ENCODE peak calls at places on chromosomes 11 and 22, in five cellular contexts. Z is H1, H is HCT116, V is K562, J is HepG2. E is an unnamed sample.

GRCh38 chr22:47017245-47017644 is 254.8 kb downstream of the TBC1D22A start:
- DNase-seq in H (no peak), V (no peak), Z (no peak), J (no peak), E (no peak)

GRCh38 chr11:2102132-2102882 is 36.9 kb downstream of the IGF2 start:
- DNase-seq in V (no peak), J (peak; percentile 71), H (no peak), Z (no peak), E (no peak)

GRCh38 chr22:50059185-50059880 is 1.2 kb upstream of the TTLL8 start:
- DNase-seq in H (no peak), J (peak; percentile 24), Z (peak; percentile 27), V (peak; percentile 66), E (no peak)

GRCh38 chr11:128323381-128323780 is 264.0 kb downstream of the ETS1 start:
- DNase-seq in H (no peak), V (no peak), Z (no peak), J (no peak), E (no peak)

GRCh38 chr11:102929966-102930365 is 25.6 kb downstream of the MMP13 start:
- DNase-seq in Z (no peak), V (no peak), H (no peak), J (no peak), E (no peak)

GRCh38 chr22:48333816-48334735 is 1493.6 kb downstream of the BRD1 start:
- DNase-seq in J (no peak), Z (no peak), H (no peak), V (no peak), E (no peak)

GRCh38 chr22:27443315-27443714 is 358.2 kb downstream of the MN1 start:
- DNase-seq in V (no peak), Z (no peak), H (no peak), J (no peak), E (no peak)

GRCh38 chr11:57704932-57705331 is 7.1 kb downstream of the MED19 start:
- DNase-seq in H (no peak), V (no peak), J (no peak), Z (no peak), E (no peak)

GRCh38 chr11:86608251-86608799 is 64.1 kb downstream of the ME3 start:
- DNase-seq in H (peak; percentile 67), V (peak; percentile 74), Z (no peak), J (peak; percentile 60), E (peak; percentile 21)

DNA sequence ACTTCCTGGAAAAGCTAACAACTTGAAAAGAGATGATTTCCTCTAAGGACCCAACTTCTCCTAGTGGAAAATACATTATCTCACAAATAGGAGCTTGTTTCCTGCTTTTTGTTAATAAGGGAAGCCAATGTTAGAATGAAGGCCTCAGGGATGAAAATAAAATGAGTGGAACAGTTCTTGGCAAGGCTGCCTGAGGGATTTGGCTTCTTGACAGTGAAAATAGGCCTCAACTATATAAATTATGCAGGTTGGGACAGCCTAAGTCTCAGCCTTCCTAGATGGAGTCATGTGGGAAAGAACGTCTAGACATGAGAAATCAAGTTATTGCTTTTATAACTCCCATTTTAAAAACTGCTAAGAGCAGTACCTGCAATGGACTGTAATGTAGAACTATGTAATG is 92.8 kb upstream of the FIBIN start:
- DNase-seq in Z (no peak), J (no peak), H (no peak), V (no peak), E (no peak)
- TF ChIP-seq SRF in Z (no peak), J (no peak), H (no peak), V (no peak), E (no peak)

GRCh38 chr11:95443386-95443785 is 212.4 kb upstream of the SESN3 start:
- DNase-seq in V (peak; percentile 11), Z (no peak), J (peak; percentile 5), H (no peak), E (peak; percentile 48)
- TF ChIP-seq SRF in V (peak; percentile 33), Z (no peak), J (no peak), H (no peak), E (peak; percentile 26)

GRCh38 chr11:35608502-35608901 is 9.8 kb upstream of the FJX1 start:
- DNase-seq in J (no peak), Z (no peak), V (no peak), H (no peak), E (no peak)

GRCh38 chr11:35602979-35603378 is 15.3 kb upstream of the FJX1 start:
- DNase-seq in V (no peak), Z (no peak), J (no peak), H (no peak), E (no peak)

GRCh38 chr11:35609656-35610055 is 8.6 kb upstream of the FJX1 start:
- DNase-seq in H (no peak), J (no peak), V (no peak), Z (no peak), E (no peak)

GRCh38 chr11:35602160-35602793 is 16.0 kb upstream of the FJX1 start:
- DNase-seq in H (no peak), J (no peak), Z (no peak), V (no peak), E (no peak)

GRCh38 chr11:35605691-35606090 is 12.6 kb upstream of the FJX1 start:
- DNase-seq in Z (no peak), H (no peak), J (no peak), V (no peak), E (no peak)
- TF ChIP-seq SRF in Z (no peak), H (no peak), J (no peak), V (no peak), E (no peak)

GRCh38 chr11:9462172-9462799 is 1.5 kb downstream of the ZNF143 start:
- DNase-seq in V (no peak), Z (no peak), J (no peak), H (no peak), E (no peak)

GRCh38 chr11:9460322-9461067 is at the start of gene ZNF143:
- DNase-seq in H (peak; percentile 100), J (peak; percentile 99), Z (peak; percentile 100), V (peak; percentile 90), E (peak; percentile 99)

GRCh38 chr11:9461760-9462134 is 935 bp downstream of the ZNF143 start:
- DNase-seq in V (no peak), J (peak; percentile 12), Z (no peak), H (no peak), E (no peak)

GRCh38 chr11:9461068-9461759 is 402 bp downstream of the ZNF143 start:
- DNase-seq in Z (no peak), V (peak; percentile 84), J (peak; percentile 84), H (no peak), E (peak; percentile 69)

DNA sequence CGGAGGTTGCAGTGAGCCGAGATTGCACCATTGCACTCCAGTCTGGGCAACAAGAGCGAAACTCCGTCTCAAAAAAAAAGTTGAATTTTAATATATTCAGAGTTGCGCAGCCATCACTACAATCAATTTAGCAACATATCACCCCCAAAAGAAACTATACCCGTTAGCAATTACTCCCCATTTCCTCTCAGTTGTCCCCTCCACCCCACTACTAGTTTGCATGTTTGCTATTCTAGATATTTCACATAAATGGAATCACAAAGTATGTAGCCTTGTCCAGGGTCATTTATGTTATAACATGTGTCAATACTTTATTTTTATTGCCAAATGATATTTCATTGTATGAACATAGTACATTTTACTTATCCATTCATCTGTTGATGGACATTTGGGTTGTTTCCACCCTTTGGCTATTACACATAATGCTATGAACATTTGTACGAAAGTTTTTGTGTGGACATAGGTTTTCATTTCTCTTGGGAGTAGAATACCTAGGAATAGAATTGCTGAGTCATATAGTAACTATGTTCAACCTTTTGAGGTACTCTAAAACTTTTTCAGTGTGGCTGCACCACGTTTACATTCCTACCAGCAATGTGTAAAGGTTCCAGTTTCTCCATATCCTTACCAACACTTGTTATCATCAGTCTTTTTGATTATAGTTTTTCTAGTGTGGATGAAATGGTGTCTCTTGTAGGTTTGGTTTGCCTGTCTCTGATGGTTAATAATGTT is 2.2 kb downstream of the ZNF143 start:
- DNase-seq in J (peak; percentile 32), V (no peak), H (no peak), Z (no peak), E (peak; percentile 59)
- TF ChIP-seq SRF in J (no peak), V (no peak), H (no peak), Z (no peak), E (no peak)

DNA sequence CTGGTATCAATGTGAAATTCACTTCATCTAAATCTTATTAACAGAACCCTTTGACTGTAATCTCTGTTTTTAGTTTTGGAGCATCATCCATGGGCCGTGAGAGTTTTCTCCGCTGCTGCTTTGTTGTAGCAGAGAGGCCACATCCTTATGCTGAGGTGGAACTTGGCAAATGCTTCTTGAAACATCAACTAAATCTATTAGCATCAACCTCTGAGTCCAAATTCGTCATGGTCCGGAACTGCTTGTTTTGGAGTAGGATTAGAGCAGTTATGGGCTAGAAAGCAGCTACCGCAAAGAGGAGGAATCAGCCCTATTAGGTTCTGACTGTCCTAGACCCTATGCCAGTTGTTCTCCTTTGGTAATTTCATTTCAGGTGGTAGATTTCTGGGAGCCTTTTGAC is 117.7 kb downstream of the PGR start:
- DNase-seq in H (no peak), Z (no peak), V (no peak), J (no peak), E (no peak)
- TF ChIP-seq SRF in H (no peak), Z (no peak), V (no peak), J (no peak), E (no peak)

GRCh38 chr11:7239877-7240276 is 11.8 kb upstream of the SYT9 start:
- DNase-seq in J (no peak), V (no peak), H (no peak), Z (no peak), E (no peak)

GRCh38 chr11:7246179-7246578 is 5.5 kb upstream of the SYT9 start:
- DNase-seq in V (no peak), Z (no peak), H (no peak), J (no peak), E (no peak)

GRCh38 chr11:7250166-7250565 is 1.5 kb upstream of the SYT9 start:
- DNase-seq in H (no peak), J (no peak), Z (no peak), V (no peak), E (no peak)

GRCh38 chr11:7245341-7245740 is 6.4 kb upstream of the SYT9 start:
- DNase-seq in Z (no peak), J (no peak), H (no peak), V (no peak), E (no peak)
- TF ChIP-seq SRF in Z (no peak), J (no peak), H (no peak), V (no peak), E (no peak)

DNA sequence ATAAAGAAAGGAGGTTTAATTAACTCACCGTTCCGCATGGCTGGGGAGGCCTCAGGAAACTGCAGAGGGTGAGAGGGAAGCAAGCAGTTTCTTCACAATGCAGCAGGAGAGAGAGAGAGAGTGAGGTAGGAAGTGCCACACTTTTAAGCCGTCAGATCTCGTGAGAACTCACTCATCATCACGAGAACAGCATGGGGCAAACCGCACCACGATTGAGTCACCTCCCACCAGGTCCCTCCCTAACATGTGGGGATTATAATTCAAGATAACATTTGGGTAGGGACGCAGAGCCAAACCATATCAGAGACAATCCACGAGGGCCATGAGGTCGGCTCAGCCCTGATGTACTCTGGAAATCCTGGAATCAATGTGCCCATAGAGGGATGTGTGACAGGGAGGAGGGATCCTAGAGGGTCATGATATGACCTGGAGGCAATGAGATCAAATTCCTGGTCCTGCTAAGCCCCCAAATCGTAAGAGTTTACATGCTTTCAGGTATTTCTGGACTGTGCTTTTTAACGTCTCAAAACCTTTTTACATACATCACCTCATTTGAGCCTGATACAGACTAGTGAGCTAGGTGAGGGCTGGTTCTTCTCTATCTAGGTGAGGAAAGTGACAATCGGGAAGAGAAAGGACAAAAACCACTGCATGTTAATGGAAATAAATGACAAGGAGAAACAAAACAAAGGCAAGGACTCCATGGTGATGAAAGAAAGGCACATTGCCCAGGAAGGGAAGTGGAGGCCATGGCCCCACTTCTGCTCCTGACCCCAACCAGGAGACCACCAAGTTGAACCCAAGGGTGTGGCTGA is 19.5 kb upstream of the RASSF10 start:
- DNase-seq in Z (no peak), H (no peak), V (peak; percentile 76), J (no peak), E (no peak)
- TF ChIP-seq SRF in Z (no peak), H (no peak), V (peak; percentile 46), J (no peak), E (no peak)

GRCh38 chr22:24244144-24244787 is 616 bp downstream of the GGT5 start:
- DNase-seq in Z (no peak), V (peak; percentile 2), H (no peak), J (no peak), E (no peak)
- TF ChIP-seq SRF in Z (no peak), V (no peak), H (no peak), J (no peak), E (no peak)

E was measured in GM12878.